ENCODE peak calls at places on chromosomes 2 and 18, in seven cellular contexts. I, J, P, S, K, C and M are unnamed samples.

GRCh38 chr2:196530910-196531309 is 108.6 kb upstream of the CCDC150 start:
- DNase-seq in I (no peak), J (no peak), P (no peak), S (no peak), K (no peak), C (no peak), M (no peak)

GRCh38 chr2:131493199-131494018 is 1.2 kb upstream of the MZT2A start:
- DNase-seq in I (no peak), J (no peak), P (peak), S (no peak), K (no peak), C (no peak), M (peak)

GRCh38 chr2:47075361-47076125 is 79.6 kb downstream of the STPG4 start:
- DNase-seq in I (peak), J (no peak), P (peak), S (no peak), K (no peak), C (no peak), M (peak)

GRCh38 chr2:231780123-231780908 is 766 bp downstream of the PDE6D start:
- DNase-seq in I (peak), J (no peak), P (peak), S (no peak), K (peak), C (no peak), M (peak)

GRCh38 chr2:176096243-176096985 is 3.2 kb upstream of the HOXD12 start:
- DNase-seq in I (no peak), J (no peak), P (peak), S (no peak), K (no peak), C (no peak), M (peak)

GRCh38 chr2:68420254-68420910 is 46.7 kb downstream of the FBXO48 start:
- DNase-seq in I (no peak), J (no peak), P (peak), S (no peak), K (no peak), C (no peak), M (peak)

GRCh38 chr18:34592961-34593382 is 117.1 kb upstream of the DTNA start:
- DNase-seq in I (peak), J (no peak), P (peak), S (no peak), K (no peak), C (no peak), M (peak)

GRCh38 chr18:48680871-48681270 is 142.0 kb downstream of the CTIF start:
- DNase-seq in I (peak), J (no peak), P (no peak), S (no peak), K (no peak), C (no peak), M (no peak)

GRCh38 chr2:233081232-233081730 is 21.1 kb downstream of the INPP5D start:
- DNase-seq in I (no peak), J (no peak), P (no peak), S (no peak), K (no peak), C (no peak), M (no peak)

GRCh38 chr18:25349926-25350560 is 1.9 kb downstream of the ZNF521 start:
- DNase-seq in I (peak), J (no peak), P (peak), S (no peak), K (no peak), C (no peak), M (peak)

GRCh38 chr2:223117533-223117932 is 65.5 kb downstream of the KCNE4 start:
- DNase-seq in I (no peak), J (no peak), P (no peak), S (no peak), K (no peak), C (no peak), M (no peak)

GRCh38 chr2:216777637-216778273 is 82.1 kb downstream of the TNP1 start:
- DNase-seq in I (no peak), J (peak), P (peak), S (peak), K (peak), C (peak), M (peak)

GRCh38 chr2:226215902-226216503 is 583.6 kb downstream of the IRS1 start:
- DNase-seq in I (peak), J (no peak), P (peak), S (peak), K (peak), C (peak), M (peak)

GRCh38 chr2:1246239-1246638 is 167.0 kb upstream of the TPO start:
- DNase-seq in I (no peak), J (no peak), P (no peak), S (no peak), K (no peak), C (no peak), M (no peak)

GRCh38 chr2:205073433-205074020 is 528.3 kb downstream of the PARD3B start:
- DNase-seq in I (no peak), J (no peak), P (no peak), S (no peak), K (no peak), C (no peak), M (peak)

GRCh38 chr2:68388772-68389171 is 23.7 kb downstream of the PLEK start:
- DNase-seq in I (no peak), J (no peak), P (no peak), S (no peak), K (no peak), C (no peak), M (no peak)

GRCh38 chr2:190835303-190835930 is 45.2 kb upstream of the GLS start:
- DNase-seq in I (peak), J (no peak), P (peak), S (no peak), K (no peak), C (no peak), M (peak)

GRCh38 chr2:145228506-145228905 is 708.6 kb upstream of the ZEB2 start:
- DNase-seq in I (no peak), J (no peak), P (peak), S (no peak), K (no peak), C (no peak), M (peak)

GRCh38 chr18:57839942-57840381 is 36.8 kb upstream of the ATP8B1 start:
- DNase-seq in I (no peak), J (no peak), P (peak), S (no peak), K (no peak), C (no peak), M (peak)

GRCh38 chr18:8895341-8895740 is 190.0 kb downstream of the MTCL1 start:
- DNase-seq in I (no peak), J (no peak), P (no peak), S (no peak), K (no peak), C (no peak), M (peak)

GRCh38 chr2:229153307-229153706 is 117.8 kb downstream of the PID1 start:
- DNase-seq in I (no peak), J (no peak), P (no peak), S (no peak), K (no peak), C (no peak), M (peak)

GRCh38 chr18:59270689-59271257 is 2.5 kb downstream of the RAX start:
- DNase-seq in I (no peak), J (no peak), P (no peak), S (no peak), K (no peak), C (no peak), M (peak)

GRCh38 chr18:10860382-10860781 is 289.0 kb downstream of the PIEZO2 start:
- DNase-seq in I (no peak), J (no peak), P (no peak), S (no peak), K (no peak), C (no peak), M (no peak)

GRCh38 chr18:74331404-74331803 is 15.8 kb downstream of the C18orf63 start:
- DNase-seq in I (no peak), J (no peak), P (peak), S (no peak), K (peak), C (no peak), M (peak)

GRCh38 chr2:119721462-119721861 is 38.3 kb upstream of the PTPN4 start:
- DNase-seq in I (no peak), J (no peak), P (no peak), S (no peak), K (no peak), C (no peak), M (no peak)

GRCh38 chr2:187497140-187497539 is 49.1 kb upstream of the CALCRL start:
- DNase-seq in I (no peak), J (no peak), P (no peak), S (no peak), K (no peak), C (no peak), M (no peak)

GRCh38 chr2:112839407-112840067 is 3.0 kb upstream of the IL1B start:
- DNase-seq in I (no peak), J (no peak), P (peak), S (no peak), K (no peak), C (no peak), M (peak)

GRCh38 chr2:75174981-75175380 is 24.3 kb downstream of the TACR1 start:
- DNase-seq in I (no peak), J (no peak), P (peak), S (no peak), K (no peak), C (no peak), M (peak)

GRCh38 chr2:28358668-28359201 is 33.9 kb upstream of the FOSL2 start:
- DNase-seq in I (peak), J (no peak), P (no peak), S (no peak), K (no peak), C (no peak), M (no peak)